ENCODE peak calls at places on chromosomes 2 and 18, in four cellular contexts. One of them, this sample, is unnamed.

GRCh38 chr2:100821255-100821912 is 1.4 kb downstream of the NPAS2 start:
- DNase-seq in K562: no peak
- DNase-seq in WTC11: no peak
- DNase-seq in HepG2: no peak
- DNase-seq in this sample: no peak

GRCh38 chr2:51638811-51639210 is 606.9 kb upstream of the NRXN1 start:
- DNase-seq in WTC11: no peak
- DNase-seq in K562: no peak
- DNase-seq in HepG2: no peak
- DNase-seq in this sample: no peak

GRCh38 chr2:9950521-9951271 is 797 bp upstream of the GRHL1 start:
- DNase-seq in K562: peak
- DNase-seq in WTC11: peak
- DNase-seq in HepG2: no peak
- DNase-seq in this sample: no peak

GRCh38 chr2:3626118-3626816 is 31.4 kb downstream of the COLEC11 start:
- DNase-seq in HepG2: peak
- DNase-seq in K562: no peak
- DNase-seq in WTC11: no peak
- DNase-seq in this sample: no peak

GRCh38 chr2:220090050-220090449 is 462.6 kb downstream of the SLC4A3 start:
- DNase-seq in HepG2: no peak
- DNase-seq in K562: no peak
- DNase-seq in WTC11: no peak
- DNase-seq in this sample: no peak

GRCh38 chr2:239299218-239299939 is 101.4 kb downstream of the HDAC4 start:
- DNase-seq in HepG2: peak
- DNase-seq in K562: no peak
- DNase-seq in WTC11: peak
- DNase-seq in this sample: no peak

GRCh38 chr18:74525741-74526140 is 8.6 kb upstream of the CNDP1 start:
- DNase-seq in K562: no peak
- DNase-seq in HepG2: no peak
- DNase-seq in WTC11: no peak
- DNase-seq in this sample: no peak

GRCh38 chr18:70151554-70152130 is 53.8 kb downstream of the RTTN start:
- DNase-seq in HepG2: no peak
- DNase-seq in WTC11: no peak
- DNase-seq in K562: peak
- DNase-seq in this sample: no peak

GRCh38 chr2:189210250-189211075 is 30.9 kb upstream of the COL5A2 start:
- DNase-seq in WTC11: no peak
- DNase-seq in K562: peak
- DNase-seq in HepG2: no peak
- DNase-seq in this sample: no peak

GRCh38 chr2:2704380-2705093 is 373.5 kb upstream of the MYT1L start:
- DNase-seq in WTC11: no peak
- DNase-seq in K562: no peak
- DNase-seq in HepG2: no peak
- DNase-seq in this sample: no peak

GRCh38 chr2:133809485-133809884 is 241.2 kb upstream of the NCKAP5 start:
- DNase-seq in WTC11: no peak
- DNase-seq in HepG2: no peak
- DNase-seq in K562: no peak
- DNase-seq in this sample: no peak

GRCh38 chr2:154532763-154533162 is 165.7 kb upstream of the KCNJ3 start:
- DNase-seq in K562: no peak
- DNase-seq in HepG2: no peak
- DNase-seq in WTC11: no peak
- DNase-seq in this sample: no peak

GRCh38 chr2:222875482-222875881 is 14.6 kb downstream of the ACSL3 start:
- DNase-seq in WTC11: no peak
- DNase-seq in HepG2: no peak
- DNase-seq in K562: no peak
- DNase-seq in this sample: no peak

GRCh38 chr2:112572005-112572404 is 12.4 kb upstream of the CHCHD5 start:
- DNase-seq in HepG2: no peak
- DNase-seq in WTC11: no peak
- DNase-seq in K562: no peak
- DNase-seq in this sample: no peak

GRCh38 chr2:46326231-46326980 is 29.2 kb downstream of the EPAS1 start:
- DNase-seq in HepG2: peak
- DNase-seq in WTC11: no peak
- DNase-seq in K562: peak
- DNase-seq in this sample: no peak
- TF ChIP-seq CREM in HepG2: no peak
- TF ChIP-seq CREM in WTC11: no peak
- TF ChIP-seq CREM in K562: no peak
- TF ChIP-seq CREM in this sample: no peak

GRCh38 chr2:197850882-197851281 is 46.5 kb downstream of the PLCL1 start:
- DNase-seq in HepG2: no peak
- DNase-seq in K562: no peak
- DNase-seq in WTC11: no peak
- DNase-seq in this sample: no peak

GRCh38 chr2:197853549-197853948 is 49.2 kb downstream of the PLCL1 start:
- DNase-seq in HepG2: no peak
- DNase-seq in WTC11: no peak
- DNase-seq in K562: no peak
- DNase-seq in this sample: no peak

GRCh38 chr2:197851451-197851850 is 47.1 kb downstream of the PLCL1 start:
- DNase-seq in K562: peak
- DNase-seq in WTC11: peak
- DNase-seq in HepG2: peak
- DNase-seq in this sample: no peak

GRCh38 chr2:197848602-197849001 is 44.2 kb downstream of the PLCL1 start:
- DNase-seq in K562: no peak
- DNase-seq in WTC11: no peak
- DNase-seq in HepG2: no peak
- DNase-seq in this sample: no peak

DNA sequence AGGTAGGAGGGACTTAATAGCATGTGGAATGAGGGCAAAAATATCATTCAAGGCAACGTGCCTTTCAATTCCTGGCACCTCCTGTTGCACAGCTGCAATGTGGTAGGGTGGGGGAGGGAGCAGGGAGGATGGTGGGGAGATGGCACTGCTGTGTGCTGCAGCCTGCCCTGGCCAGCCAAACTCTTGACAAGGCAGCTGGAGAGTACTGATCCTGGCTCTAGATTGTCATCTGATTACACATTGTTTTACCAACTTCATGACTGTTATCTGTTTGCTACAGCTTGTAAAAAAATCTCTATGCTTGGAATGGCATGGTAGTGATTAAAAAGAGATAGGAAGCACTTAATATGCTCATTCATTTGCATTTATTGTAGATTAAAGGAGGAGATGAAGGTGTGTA is 47.7 kb downstream of the PLCL1 start:
- DNase-seq in K562: no peak
- DNase-seq in WTC11: no peak
- DNase-seq in HepG2: no peak
- DNase-seq in this sample: no peak
- TF ChIP-seq CREM in K562: no peak
- TF ChIP-seq CREM in WTC11: no peak
- TF ChIP-seq CREM in HepG2: no peak
- TF ChIP-seq CREM in this sample: no peak

GRCh38 chr2:12612646-12613045 is 104.1 kb upstream of the TRIB2 start:
- DNase-seq in K562: no peak
- DNase-seq in HepG2: no peak
- DNase-seq in WTC11: no peak
- DNase-seq in this sample: no peak
- TF ChIP-seq CREM in K562: no peak
- TF ChIP-seq CREM in HepG2: no peak
- TF ChIP-seq CREM in WTC11: no peak
- TF ChIP-seq CREM in this sample: no peak

GRCh38 chr2:56969513-56969912 is 785.7 kb downstream of the CCDC85A start:
- DNase-seq in HepG2: no peak
- DNase-seq in K562: no peak
- DNase-seq in WTC11: no peak
- DNase-seq in this sample: no peak
- TF ChIP-seq CREM in HepG2: no peak
- TF ChIP-seq CREM in K562: no peak
- TF ChIP-seq CREM in WTC11: no peak
- TF ChIP-seq CREM in this sample: no peak

GRCh38 chr2:182066439-182067061 is 80.9 kb downstream of the PPP1R1C start:
- DNase-seq in HepG2: no peak
- DNase-seq in K562: no peak
- DNase-seq in WTC11: no peak
- DNase-seq in this sample: no peak

GRCh38 chr2:182067393-182067792 is 81.7 kb downstream of the PPP1R1C start:
- DNase-seq in K562: no peak
- DNase-seq in WTC11: no peak
- DNase-seq in HepG2: no peak
- DNase-seq in this sample: no peak

GRCh38 chr2:182062329-182062972 is 76.8 kb downstream of the PPP1R1C start:
- DNase-seq in K562: no peak
- DNase-seq in HepG2: no peak
- DNase-seq in WTC11: no peak
- DNase-seq in this sample: no peak

GRCh38 chr2:182061739-182062138 is 76.1 kb downstream of the PPP1R1C start:
- DNase-seq in K562: no peak
- DNase-seq in WTC11: no peak
- DNase-seq in HepG2: no peak
- DNase-seq in this sample: no peak

GRCh38 chr2:182064024-182064880 is 78.6 kb downstream of the PPP1R1C start:
- DNase-seq in K562: no peak
- DNase-seq in HepG2: no peak
- DNase-seq in WTC11: no peak
- DNase-seq in this sample: no peak
- TF ChIP-seq CREM in K562: no peak
- TF ChIP-seq CREM in HepG2: no peak
- TF ChIP-seq CREM in WTC11: no peak
- TF ChIP-seq CREM in this sample: no peak

GRCh38 chr2:72781500-72781899 is 44.3 kb downstream of the EXOC6B start:
- DNase-seq in WTC11: no peak
- DNase-seq in HepG2: no peak
- DNase-seq in K562: peak
- DNase-seq in this sample: no peak
- TF ChIP-seq CREM in WTC11: no peak
- TF ChIP-seq CREM in HepG2: no peak
- TF ChIP-seq CREM in K562: no peak
- TF ChIP-seq CREM in this sample: no peak

GRCh38 chr2:151827564-151828142 is 568 bp downstream of the ARL5A start:
- DNase-seq in K562: peak
- DNase-seq in WTC11: peak
- DNase-seq in HepG2: peak
- DNase-seq in this sample: no peak
- TF ChIP-seq CREM in K562: no peak
- TF ChIP-seq CREM in WTC11: no peak
- TF ChIP-seq CREM in HepG2: no peak
- TF ChIP-seq CREM in this sample: no peak

GRCh38 chr2:98637401-98638144 is 29.2 kb downstream of the UNC50 start:
- DNase-seq in HepG2: no peak
- DNase-seq in K562: no peak
- DNase-seq in WTC11: no peak
- DNase-seq in this sample: peak
- TF ChIP-seq CREM in HepG2: no peak
- TF ChIP-seq CREM in K562: no peak
- TF ChIP-seq CREM in WTC11: no peak
- TF ChIP-seq CREM in this sample: peak